ENCODE peak calls at places on chromosomes 1 and 21, in six cellular contexts. T is A549, V is NCI-H748 treated with DMSO at 0.1 percent for 48 hours, I is endothelial cell, Z is mucosa of descending colon, L is stomach. F is an unnamed sample.

GRCh38 chr21:34020934-34021553 is 52.3 kb upstream of the MRPS6 start:
- DNase-seq in L (no peak), Z (no peak), T (no peak), V (no peak), I (no peak), F (no peak)

GRCh38 chr1:39922139-39922757 is 20.5 kb upstream of the MYCL start:
- DNase-seq in L (no peak), Z (no peak), I (no peak), T (no peak), V (peak), F (no peak)

GRCh38 chr1:43834280-43835140 is 99.1 kb upstream of the ARTN start:
- DNase-seq in V (no peak), I (no peak), T (no peak), Z (no peak), L (no peak), F (no peak)

GRCh38 chr1:82901118-82901517 is 1097.8 kb downstream of the TTLL7 start:
- DNase-seq in L (no peak), T (no peak), I (no peak), V (no peak), Z (no peak), F (no peak)

GRCh38 chr1:115156826-115157468 is 67.6 kb upstream of the TSPAN2 start:
- DNase-seq in L (no peak), Z (no peak), V (no peak), I (no peak), T (no peak), F (no peak)

GRCh38 chr21:41458559-41458958 is 32.5 kb downstream of the MX1 start:
- DNase-seq in I (no peak), Z (no peak), L (no peak), V (no peak), T (no peak), F (no peak)

GRCh38 chr1:11967028-11967547 is 13.2 kb upstream of the MFN2 start:
- DNase-seq in Z (peak), I (peak), T (peak), L (peak), V (peak), F (peak)

GRCh38 chr1:186492531-186493291 is 31.8 kb upstream of the PDC start:
- DNase-seq in Z (no peak), L (no peak), V (no peak), T (peak), I (no peak), F (no peak)

GRCh38 chr1:113223546-113223945 is 150.5 kb downstream of the LRIG2 start:
- DNase-seq in I (no peak), V (no peak), Z (no peak), L (no peak), T (no peak), F (no peak)

GRCh38 chr1:228405979-228406265 is 713 bp downstream of the TRIM11 start:
- DNase-seq in T (no peak), Z (no peak), V (no peak), L (no peak), I (no peak), F (no peak)

F was measured in HEK293T.